ENCODE peak calls at places on chromosomes 4 and X, in ten cellular contexts. D is cerebellum; X is activated CD8-positive, alpha-beta T cell treated with anti-CD3 and anti-CD28 coated beads, Interleukin-2, amount 10 ng/mL, durations not matched to agents 7 days and 5 days; M is NCI-H1092; Q is AG09319; O is AG04450; N is stimulated activated CD8-positive, alpha-beta memory T cell treated with anti-CD3 and anti-CD28 coated beads, Interleukin-12 subunit alpha, Interleukin-12 subunit beta, amount 100 ng/mL, for 4 hours; Z is HuH-7; K is T-helper 1 cell; U is H7. P is an unnamed sample.

GRCh38 chr4:67332627-67333026 is 212.7 kb downstream of the CENPC start:
- DNase-seq in D (no peak), N (no peak), O (no peak), Q (no peak), U (peak; percentile 7), X (no peak), M (no peak), Z (peak; percentile 5), K (no peak), P (no peak)

GRCh38 chr4:164204434-164204833 is 549.5 kb upstream of the SMIM31 start:
- DNase-seq in Z (no peak), Q (no peak), O (no peak), N (no peak), D (no peak), U (no peak), K (no peak), X (no peak), M (no peak), P (no peak)

GRCh38 chr4:127162741-127163140 is 470.0 kb upstream of the INTU start:
- DNase-seq in K (no peak), M (no peak), Z (no peak), D (no peak), N (no peak), U (no peak), Q (peak; percentile 81), O (peak; percentile 52), X (no peak), P (no peak)

GRCh38 chr4:74423101-74423500 is 21.8 kb upstream of the AREG start:
- DNase-seq in K (no peak), O (peak; percentile 34), Q (no peak), U (no peak), D (no peak), M (no peak), X (no peak), N (no peak), Z (no peak), P (no peak)

GRCh38 chr4:173212379-173212778 is 43.8 kb downstream of the GALNT7 start:
- DNase-seq in Z (no peak), U (no peak), K (no peak), M (no peak), Q (no peak), D (no peak), X (no peak), O (no peak), N (no peak), P (no peak)

GRCh38 chr4:32689520-32689919 is 1969.4 kb downstream of the PCDH7 start:
- DNase-seq in X (no peak), O (no peak), D (no peak), U (no peak), K (no peak), N (no peak), M (no peak), Q (no peak), Z (no peak), P (no peak)

GRCh38 chr4:100581337-100581736 is 63.5 kb upstream of the EMCN start:
- DNase-seq in O (no peak), M (no peak), N (no peak), Z (no peak), K (no peak), X (no peak), Q (no peak), D (peak; percentile 84), U (no peak), P (no peak)

GRCh38 chr4:84224522-84224921 is 274.6 kb downstream of the NKX6-1 start:
- DNase-seq in Q (no peak), Z (no peak), D (no peak), K (no peak), X (no peak), M (no peak), O (no peak), N (no peak), U (no peak), P (no peak)

GRCh38 chrX:134418317-134419113 is 41.5 kb upstream of the HPRT1 start:
- DNase-seq in M (no peak), N (no peak), Z (no peak), O (no peak), K (no peak), X (no peak), D (no peak), U (no peak), Q (no peak), P (no peak)

GRCh38 chrX:29926659-29927058 is 288.7 kb upstream of the MAGEB2 start:
- DNase-seq in U (no peak), M (no peak), D (no peak), N (no peak), Z (no peak), X (no peak), K (no peak), O (no peak), Q (no peak), P (no peak)

P was measured in NCI-H446.